ENCODE peak calls at places on chromosomes 6 and 20, in ten cellular contexts. T is chondrocyte, X is PC-9, N is SK-N-SH, I is endothelial cell, D is mammary epithelial cell, F is Peyer's patch, E is A549, R is left ventricle myocardium inferior, Y is NB4. J is an unnamed sample.

GRCh38 chr20:53903652-53903987 is 166.8 kb downstream of the BCAS1 start:
- DNase-seq in T (no peak), X (peak; percentile 41), N (no peak), I (no peak), D (peak; percentile 94), F (no peak), E (no peak), R (no peak), Y (peak; percentile 92), J (no peak)

GRCh38 chr6:169157474-169158181 is 96.0 kb downstream of the THBS2 start:
- DNase-seq in T (no peak), X (no peak), N (peak; percentile 16), I (no peak), D (no peak), F (no peak), E (no peak), R (no peak), Y (no peak), J (no peak)

GRCh38 chr6:119390276-119390793 is 40.8 kb upstream of the MAN1A1 start:
- DNase-seq in T (no peak), X (no peak), N (no peak), I (no peak), D (no peak), F (no peak), E (no peak), R (no peak), Y (no peak), J (no peak)

GRCh38 chr20:40798066-40798465 is 109.0 kb upstream of the MAFB start:
- DNase-seq in T (no peak), X (no peak), N (no peak), I (no peak), D (no peak), F (no peak), E (no peak), R (no peak), Y (no peak), J (no peak)

GRCh38 chr6:153108320-153108719 is 22.8 kb downstream of the RGS17 start:
- DNase-seq in T (no peak), X (no peak), N (peak; percentile 14), I (no peak), D (no peak), F (no peak), E (no peak), R (no peak), Y (no peak), J (no peak)

GRCh38 chr20:47465335-47466090 is 36.2 kb upstream of the NCOA3 start:
- DNase-seq in T (no peak), X (no peak), N (no peak), I (no peak), D (no peak), F (no peak), E (no peak), R (no peak), Y (no peak), J (no peak)

GRCh38 chr6:35786810-35787209 is 6.0 kb downstream of the CLPSL1 start:
- DNase-seq in T (peak; percentile 93), X (no peak), N (no peak), I (no peak), D (no peak), F (no peak), E (no peak), R (no peak), Y (no peak), J (no peak)

GRCh38 chr6:6968731-6969552 is 138.8 kb upstream of the RREB1 start:
- DNase-seq in T (no peak), X (peak; percentile 48), N (no peak), I (no peak), D (no peak), F (no peak), E (no peak), R (no peak), Y (no peak), J (no peak)

GRCh38 chr20:41509801-41510200 is 108.4 kb downstream of the CHD6 start:
- DNase-seq in T (no peak), X (no peak), N (no peak), I (no peak), D (no peak), F (no peak), E (no peak), R (peak; percentile 52), Y (peak; percentile 8), J (no peak)

GRCh38 chr6:16270178-16270794 is 31.9 kb downstream of the GMPR start:
- DNase-seq in T (no peak), X (no peak), N (no peak), I (no peak), D (no peak), F (no peak), E (no peak), R (no peak), Y (no peak), J (no peak)

GRCh38 chr6:141133346-141133745 is 999.4 kb upstream of the GJE1 start:
- DNase-seq in T (no peak), X (no peak), N (no peak), I (no peak), D (no peak), F (no peak), E (no peak), R (no peak), Y (no peak), J (no peak)

DNA sequence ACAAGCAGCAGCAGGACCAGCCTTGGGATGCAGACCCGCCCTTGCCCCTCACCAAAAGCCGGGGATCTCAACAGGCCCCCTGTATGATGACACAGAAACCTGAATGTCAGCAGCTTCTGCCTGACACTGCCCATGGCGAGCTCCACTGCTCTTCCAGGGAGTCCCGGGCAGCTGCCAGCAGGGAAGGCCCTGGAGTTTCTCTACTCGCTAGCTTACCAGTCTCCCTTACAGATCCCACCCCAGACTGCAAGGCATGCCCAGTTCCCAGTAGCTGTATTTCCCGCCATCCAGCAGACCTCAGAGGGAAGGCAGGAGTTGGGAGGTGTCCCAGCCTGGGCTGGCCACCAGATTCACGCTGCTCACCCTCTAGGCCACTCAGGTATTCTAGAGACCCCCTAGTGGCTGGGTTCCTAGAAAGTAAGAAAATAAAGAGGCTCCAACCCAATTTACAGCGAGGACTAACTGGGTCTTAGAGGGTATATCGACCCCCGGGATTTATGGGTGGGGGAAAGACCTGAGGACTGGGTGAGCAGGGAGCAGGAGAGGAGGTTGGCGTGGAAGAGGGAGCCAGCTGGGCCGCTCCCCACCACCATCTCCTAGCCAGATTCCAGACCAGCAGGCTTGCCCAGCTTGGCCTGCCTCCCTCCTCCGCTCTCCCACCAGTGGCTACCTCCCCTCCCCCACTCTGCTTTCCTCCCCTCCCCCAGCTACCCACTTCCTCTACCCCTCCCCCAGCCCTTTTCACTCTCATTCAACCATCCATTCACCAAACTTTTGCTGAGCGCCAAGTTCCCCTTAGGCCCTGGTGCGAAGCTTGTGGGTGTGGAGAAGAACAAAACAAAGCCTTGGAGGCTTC is 9.7 kb upstream of the HMGA1 start:
- DNase-seq in T (no peak), X (peak; percentile 33), N (peak; percentile 9), I (no peak), D (no peak), F (no peak), E (no peak), R (no peak), Y (peak; percentile 81), J (no peak)
- TF ChIP-seq CTCF in T (no peak), X (no peak), N (no peak), I (no peak), D (no peak), F (no peak), E (no peak), R (no peak), Y (no peak), J (peak; percentile 14)

GRCh38 chr20:45355685-45356084 is 7.3 kb upstream of the SYS1 start:
- DNase-seq in T (no peak), X (no peak), N (no peak), I (no peak), D (no peak), F (no peak), E (no peak), R (no peak), Y (no peak), J (no peak)

GRCh38 chr20:45359406-45360148 is 3.4 kb upstream of the SYS1 start:
- DNase-seq in T (no peak), X (no peak), N (no peak), I (no peak), D (peak; percentile 97), F (no peak), E (no peak), R (no peak), Y (no peak), J (no peak)

GRCh38 chr20:45359069-45359405 is 3.9 kb upstream of the SYS1 start:
- DNase-seq in T (no peak), X (no peak), N (no peak), I (no peak), D (peak; percentile 44), F (no peak), E (no peak), R (peak; percentile 49), Y (no peak), J (no peak)

GRCh38 chr20:45355209-45355608 is 7.0 kb upstream of the SDC4 start:
- DNase-seq in T (no peak), X (peak; percentile 64), N (no peak), I (no peak), D (peak; percentile 61), F (no peak), E (no peak), R (no peak), Y (no peak), J (no peak)

GRCh38 chr20:45358282-45359068 is 4.5 kb upstream of the SYS1 start:
- DNase-seq in T (no peak), X (no peak), N (no peak), I (no peak), D (peak; percentile 84), F (peak; percentile 30), E (no peak), R (peak; percentile 73), Y (peak; percentile 60), J (no peak)
- TF ChIP-seq CTCF in T (peak; percentile 13), X (no peak), N (no peak), I (no peak), D (no peak), F (no peak), E (no peak), R (no peak), Y (no peak), J (no peak)

GRCh38 chr6:139291813-139292619 is at the start of gene TXLNB:
- DNase-seq in T (no peak), X (peak; percentile 31), N (no peak), I (peak; percentile 8), D (peak; percentile 81), F (peak; percentile 90), E (no peak), R (peak; percentile 84), Y (peak; percentile 94), J (peak; percentile 29)
- TF ChIP-seq CTCF in T (peak; percentile 22), X (no peak), N (no peak), I (no peak), D (no peak), F (no peak), E (no peak), R (peak; percentile 38), Y (peak; percentile 3), J (no peak)

DNA sequence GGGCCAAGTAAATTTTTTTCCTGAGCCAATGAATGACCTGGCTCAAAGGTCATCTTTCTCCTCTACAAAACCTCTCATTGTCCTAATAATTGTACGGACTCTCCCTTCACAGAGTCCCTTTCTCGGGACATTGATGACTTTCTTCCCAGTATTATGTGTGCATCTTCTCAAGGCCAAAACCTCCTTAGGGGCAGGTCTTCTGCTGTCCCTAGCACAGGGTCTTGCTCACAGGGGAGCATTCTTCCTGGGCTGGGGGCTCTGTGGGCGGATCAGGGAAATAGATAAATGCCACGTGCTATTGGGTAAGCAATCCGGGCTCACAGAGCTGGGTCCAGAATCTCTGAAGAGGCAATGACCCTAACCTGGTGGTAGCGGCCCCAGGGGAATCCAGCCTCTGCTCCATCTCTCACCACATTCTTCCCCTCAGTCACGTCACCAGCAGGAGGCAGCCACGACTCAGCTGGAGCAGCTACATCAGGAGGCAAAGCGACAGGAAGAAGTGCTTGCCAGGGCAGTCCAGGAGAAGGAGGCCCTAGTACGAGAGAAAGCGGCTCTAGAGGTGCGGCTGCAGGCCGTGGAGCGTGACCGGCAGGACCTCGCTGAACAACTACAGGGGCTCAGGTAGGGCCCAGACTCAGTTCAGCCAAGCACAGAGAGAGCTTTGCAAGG is 23.5 kb downstream of the CEP250 start:
- DNase-seq in T (no peak), X (no peak), N (no peak), I (peak; percentile 57), D (no peak), F (peak; percentile 61), E (no peak), R (no peak), Y (peak; percentile 71), J (peak; percentile 55)
- TF ChIP-seq CTCF in T (peak; percentile 37), X (no peak), N (no peak), I (no peak), D (no peak), F (no peak), E (no peak), R (no peak), Y (peak; percentile 61), J (no peak)